ENCODE peak calls at places on chromosomes 11 and 22, in five cellular contexts. T, G, J, X and Q are unnamed samples.

GRCh38 chr11:78079232-78080083 is at the start of gene NDUFC2:
- DNase-seq in T (peak; percentile 83), J (peak; percentile 93), X (peak; percentile 68), G (peak; percentile 28), Q (peak; percentile 94)

GRCh38 chr11:57567512-57568329 is at the start of gene UBE2L6:
- DNase-seq in J (peak; percentile 72), T (peak; percentile 29), X (peak; percentile 90), G (peak; percentile 53), Q (peak; percentile 93)

GRCh38 chr22:32396255-32396654 is 15.8 kb downstream of the RTCB start:
- DNase-seq in T (no peak), X (no peak), G (no peak), J (no peak), Q (no peak)

GRCh38 chr11:77842451-77843121 is 21.6 kb downstream of the AAMDC start:
- DNase-seq in T (peak; percentile 52), J (peak; percentile 14), G (no peak), X (no peak), Q (no peak)

GRCh38 chr22:49027122-49027670 is 800.5 kb downstream of the BRD1 start:
- DNase-seq in G (no peak), T (no peak), X (peak; percentile 37), J (no peak), Q (no peak)

GRCh38 chr11:11635456-11635855 is 13.7 kb upstream of the GALNT18 start:
- DNase-seq in G (no peak), T (no peak), J (no peak), X (no peak), Q (no peak)

GRCh38 chr11:65308281-65308891 is 6.3 kb upstream of the CDC42EP2 start:
- DNase-seq in G (no peak), J (no peak), X (no peak), T (peak; percentile 55), Q (peak; percentile 64)

GRCh38 chr11:22685111-22685510 is 18.7 kb downstream of the GAS2 start:
- DNase-seq in G (no peak), X (no peak), T (no peak), J (no peak), Q (no peak)

GRCh38 chr11:33480636-33481035 is 220.0 kb downstream of the C11orf91 start:
- DNase-seq in J (no peak), T (no peak), X (no peak), G (no peak), Q (no peak)

GRCh38 chr22:37107779-37108621 is 1.5 kb downstream of the TMPRSS6 start:
- DNase-seq in T (no peak), X (no peak), G (no peak), J (no peak), Q (peak; percentile 48)

GRCh38 chr11:69010964-69011623 is 2.0 kb downstream of the MRGPRF start:
- DNase-seq in G (no peak), J (peak; percentile 97), X (no peak), T (peak; percentile 85), Q (peak; percentile 43)

GRCh38 chr11:68031136-68031459 is 617 bp downstream of the NDUFS8 start:
- DNase-seq in J (peak; percentile 41), G (no peak), X (no peak), T (no peak), Q (no peak)

GRCh38 chr11:60977224-60977623 is 5.7 kb downstream of the CD6 start:
- DNase-seq in G (no peak), X (no peak), J (no peak), T (no peak), Q (no peak)

GRCh38 chr22:19113429-19113828 is 8.8 kb downstream of the DGCR2 start:
- DNase-seq in X (no peak), G (no peak), T (no peak), J (no peak), Q (no peak)

GRCh38 chr11:13135385-13136271 is 126.5 kb downstream of the RASSF10 start:
- DNase-seq in T (peak; percentile 76), G (no peak), J (peak; percentile 50), X (no peak), Q (no peak)

GRCh38 chr11:133082453-133082781 is 449.9 kb downstream of the OPCML start:
- DNase-seq in J (peak; percentile 9), T (no peak), X (no peak), G (no peak), Q (no peak)

GRCh38 chr22:19110064-19110458 is 12.2 kb downstream of the DGCR2 start:
- DNase-seq in G (no peak), X (no peak), J (no peak), T (no peak), Q (no peak)

GRCh38 chr11:14642453-14642852 is 1.2 kb upstream of the PDE3B start:
- DNase-seq in G (no peak), X (no peak), J (no peak), T (no peak), Q (no peak)

GRCh38 chr11:117983163-117983475 is 3.1 kb upstream of the IL10RA start:
- DNase-seq in X (no peak), G (no peak), T (no peak), J (no peak), Q (peak; percentile 3)

GRCh38 chr11:69351460-69351859 is 57.5 kb downstream of the MYEOV start:
- DNase-seq in G (no peak), J (peak; percentile 52), T (peak; percentile 83), X (no peak), Q (no peak)

GRCh38 chr11:68956547-68957254 is 24.1 kb downstream of the MRGPRD start:
- DNase-seq in J (no peak), G (no peak), T (no peak), X (no peak), Q (no peak)

GRCh38 chr11:18615628-18616392 is 16.2 kb downstream of the MISFA start:
- DNase-seq in G (no peak), T (no peak), J (peak; percentile 15), X (no peak), Q (no peak)

GRCh38 chr11:113651018-113651417 is 55.1 kb downstream of the TMPRSS5 start:
- DNase-seq in J (no peak), X (no peak), T (no peak), G (no peak), Q (no peak)

GRCh38 chr11:48028909-48029685 is 48.7 kb downstream of the PTPRJ start:
- DNase-seq in X (no peak), T (no peak), G (no peak), J (peak; percentile 38), Q (no peak)

GRCh38 chr11:126338346-126339055 is 17.0 kb upstream of the ST3GAL4 start:
- DNase-seq in X (no peak), J (no peak), G (no peak), T (no peak), Q (no peak)